ENCODE peak calls at places on chromosomes 3 and 15, in six cellular contexts. O, Y, M, X, Z and F are unnamed samples.

GRCh38 chr3:179079537-179079936 is 7.9 kb upstream of the ZMAT3 start:
- DNase-seq in O (no peak), Y (no peak), M (no peak), X (no peak), Z (no peak), F (no peak)

GRCh38 chr3:98151241-98151640 is 4.0 kb downstream of the OR5H14 start:
- DNase-seq in O (no peak), Y (no peak), M (no peak), X (no peak), Z (no peak), F (no peak)

GRCh38 chr15:66566963-66567531 is 1.2 kb upstream of the LCTL start:
- DNase-seq in O (no peak), Y (peak; percentile 79), M (peak; percentile 80), X (no peak), Z (no peak), F (peak; percentile 66)

GRCh38 chr3:36973141-36973540 is 19.8 kb downstream of the EPM2AIP1 start:
- DNase-seq in O (no peak), Y (no peak), M (no peak), X (no peak), Z (no peak), F (no peak)

GRCh38 chr15:99452728-99453643 is 112.8 kb upstream of the MEF2A start:
- DNase-seq in O (no peak), Y (no peak), M (no peak), X (peak; percentile 67), Z (no peak), F (no peak)

GRCh38 chr3:56309465-56309864 is 158.8 kb downstream of the ERC2 start:
- DNase-seq in O (no peak), Y (no peak), M (no peak), X (no peak), Z (no peak), F (no peak)

GRCh38 chr3:190414297-190414696 is 26.3 kb downstream of the CLDN16 start:
- DNase-seq in O (no peak), Y (no peak), M (no peak), X (no peak), Z (no peak), F (no peak)

GRCh38 chr15:68620721-68621528 is 42.1 kb downstream of the CORO2B start:
- DNase-seq in O (no peak), Y (no peak), M (peak; percentile 97), X (peak; percentile 63), Z (peak; percentile 97), F (no peak)

GRCh38 chr3:196849180-196849721 is 18.5 kb upstream of the SENP5 start:
- DNase-seq in O (no peak), Y (no peak), M (no peak), X (no peak), Z (no peak), F (no peak)

GRCh38 chr3:155859859-155860258 is 5.6 kb upstream of the SLC33A1 start:
- DNase-seq in O (no peak), Y (no peak), M (peak; percentile 51), X (no peak), Z (no peak), F (no peak)

GRCh38 chr3:38022887-38023709 is 6.3 kb downstream of the PLCD1 start:
- DNase-seq in O (no peak), Y (no peak), M (no peak), X (peak; percentile 41), Z (no peak), F (no peak)

GRCh38 chr15:26676115-26676514 is 96.8 kb downstream of the GABRB3 start:
- DNase-seq in O (no peak), Y (no peak), M (no peak), X (no peak), Z (no peak), F (no peak)

GRCh38 chr3:56291244-56291680 is 177.0 kb downstream of the ERC2 start:
- DNase-seq in O (no peak), Y (no peak), M (peak; percentile 9), X (no peak), Z (peak; percentile 69), F (no peak)

GRCh38 chr15:63331456-63331855 is 50.2 kb downstream of the CA12 start:
- DNase-seq in O (no peak), Y (no peak), M (no peak), X (no peak), Z (no peak), F (no peak)

GRCh38 chr3:136353461-136353860 is 103.3 kb downstream of the PCCB start:
- DNase-seq in O (no peak), Y (no peak), M (no peak), X (no peak), Z (no peak), F (peak; percentile 57)

GRCh38 chr3:169618894-169619792 is 44.4 kb downstream of the MECOM start:
- DNase-seq in O (no peak), Y (no peak), M (no peak), X (no peak), Z (no peak), F (no peak)

DNA sequence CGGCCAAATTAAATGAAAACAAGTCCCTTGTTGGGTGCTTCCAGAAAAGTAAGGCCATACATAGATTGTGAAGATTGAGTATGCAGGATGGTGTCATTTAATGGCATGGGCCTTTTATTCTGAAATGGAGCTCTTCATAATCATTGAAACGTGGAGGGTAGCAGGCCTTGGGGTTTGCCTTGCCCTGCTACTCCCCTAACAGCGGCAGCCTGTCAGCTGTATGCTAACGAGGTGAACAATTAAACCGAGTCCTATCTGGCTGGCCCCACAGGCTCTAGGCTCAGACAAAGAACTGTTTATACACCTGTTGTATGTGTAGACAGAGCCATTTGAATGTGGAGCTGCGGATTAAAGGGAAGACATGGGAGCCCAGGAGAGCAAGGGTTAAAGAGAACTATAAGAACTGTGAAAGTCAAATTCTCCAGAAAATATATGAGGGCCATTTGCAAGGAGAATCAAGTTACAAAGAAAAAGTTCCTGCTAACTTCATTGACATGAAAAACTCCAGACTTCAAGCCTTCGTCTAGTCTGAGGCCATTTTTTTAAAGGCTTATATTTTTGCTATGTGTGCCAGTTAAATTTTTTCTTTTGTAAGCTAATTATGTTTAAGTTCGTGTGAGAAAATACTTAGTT is 116.7 kb upstream of the CGNL1 start:
- DNase-seq in O (no peak), Y (peak; percentile 43), M (no peak), X (peak; percentile 51), Z (peak; percentile 31), F (no peak)
- H3K4me3 ChIP-seq in O (no peak overlapping the region), Y (no peak overlapping the region), M (no peak overlapping the region), X (no peak overlapping the region), Z (no peak overlapping the region), F (no peak overlapping the region)

GRCh38 chr3:151305778-151306157 is 10.9 kb downstream of the GPR87 start:
- DNase-seq in O (no peak), Y (no peak), M (peak; percentile 69), X (no peak), Z (no peak), F (no peak)

GRCh38 chr3:151307131-151307530 is 9.5 kb downstream of the GPR87 start:
- DNase-seq in O (no peak), Y (no peak), M (peak; percentile 45), X (no peak), Z (no peak), F (no peak)

GRCh38 chr3:151306168-151306810 is 10.3 kb downstream of the GPR87 start:
- DNase-seq in O (no peak), Y (no peak), M (no peak), X (no peak), Z (no peak), F (no peak)

GRCh38 chr3:151307583-151307982 is 9.0 kb downstream of the GPR87 start:
- DNase-seq in O (no peak), Y (no peak), M (no peak), X (no peak), Z (no peak), F (no peak)

DNA sequence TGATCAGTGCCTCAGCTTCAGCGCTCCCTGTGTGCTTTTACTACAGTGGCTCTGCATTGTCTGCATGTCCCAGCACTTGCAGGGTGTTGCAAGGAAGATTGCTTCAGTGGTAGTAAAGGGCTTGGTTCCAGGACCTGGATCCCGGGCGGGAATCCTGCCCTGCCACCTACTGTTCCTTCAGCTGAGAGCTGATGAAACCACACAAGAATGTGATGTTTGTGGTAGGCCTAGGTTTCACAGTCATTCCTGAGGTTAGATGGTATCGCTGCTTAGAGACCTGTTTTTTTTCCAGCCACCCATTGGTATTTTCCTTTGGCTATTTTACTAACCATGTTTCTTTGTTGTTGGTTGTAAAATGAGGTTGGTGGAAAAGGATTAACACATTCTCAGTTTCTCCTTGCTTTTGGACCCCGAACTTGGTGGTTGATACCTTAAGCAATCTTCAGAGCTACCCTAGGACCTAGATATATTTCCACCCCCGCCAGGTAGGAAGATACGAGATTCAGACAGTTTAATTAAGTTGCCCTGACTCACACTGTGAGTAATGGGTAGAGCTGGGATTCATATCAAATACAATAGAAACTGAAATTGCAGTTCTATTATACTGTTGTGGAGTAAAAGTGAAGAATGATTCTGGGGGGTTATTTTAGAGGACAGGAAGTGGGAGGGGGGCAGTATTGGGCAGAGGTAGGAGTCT is 11.4 kb downstream of the GPR87 start:
- DNase-seq in O (no peak), Y (peak; percentile 61), M (peak; percentile 98), X (no peak), Z (peak; percentile 97), F (no peak)
- H3K4me3 ChIP-seq in O (no peak overlapping the region), Y (no peak overlapping the region), M (peak overlapping the region; percentile 67), X (no peak overlapping the region), Z (no peak overlapping the region), F (no peak overlapping the region)

GRCh38 chr3:171454026-171454425 is 6.2 kb downstream of the TNIK start:
- DNase-seq in O (no peak), Y (no peak), M (no peak), X (peak; percentile 68), Z (no peak), F (no peak)

GRCh38 chr3:171455603-171456550 is 4.3 kb downstream of the TNIK start:
- DNase-seq in O (no peak), Y (no peak), M (no peak), X (no peak), Z (no peak), F (no peak)

GRCh38 chr3:171456765-171457164 is 3.4 kb downstream of the TNIK start:
- DNase-seq in O (no peak), Y (no peak), M (no peak), X (no peak), Z (no peak), F (no peak)

GRCh38 chr3:171451915-171452707 is 8.1 kb downstream of the TNIK start:
- DNase-seq in O (no peak), Y (no peak), M (no peak), X (no peak), Z (no peak), F (no peak)

DNA sequence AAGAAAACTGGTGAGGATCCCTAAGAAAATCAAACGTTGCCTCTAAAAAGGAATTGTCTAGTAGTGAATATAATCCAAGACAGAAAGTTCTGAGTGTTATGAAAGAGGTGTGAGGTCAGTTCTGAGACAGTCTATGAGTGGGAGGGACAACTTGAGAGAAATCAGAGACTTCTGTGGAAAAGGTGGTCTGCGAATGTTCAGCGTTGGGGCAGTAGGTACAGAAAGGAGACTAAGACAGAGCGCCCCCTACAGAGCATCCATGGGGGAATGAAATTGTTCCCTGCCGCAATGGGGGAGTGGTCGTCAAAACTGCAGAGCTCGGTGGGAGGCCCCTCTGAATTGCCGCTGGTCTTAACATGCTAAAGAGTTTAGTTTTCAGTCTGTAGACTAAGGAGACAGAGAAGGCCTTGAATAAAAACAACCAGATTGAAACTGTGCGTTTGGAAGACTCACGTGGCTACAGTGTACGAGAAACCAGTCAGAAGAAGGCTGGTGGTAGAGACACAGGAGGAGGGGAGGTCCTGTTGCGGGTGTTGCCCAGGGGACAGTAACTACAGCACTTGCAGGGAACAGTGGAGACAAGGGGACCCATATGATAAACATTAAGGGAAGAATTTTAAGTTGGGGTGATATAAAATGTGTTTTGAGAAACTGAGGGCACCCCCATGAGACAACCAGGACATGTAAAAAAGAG is 6.9 kb downstream of the TNIK start:
- DNase-seq in O (no peak), Y (no peak), M (no peak), X (no peak), Z (no peak), F (no peak)
- H3K4me3 ChIP-seq in O (no peak overlapping the region), Y (no peak overlapping the region), M (no peak overlapping the region), X (no peak overlapping the region), Z (no peak overlapping the region), F (peak overlapping the region; percentile 16)

GRCh38 chr3:160402249-160403027 is 3.0 kb downstream of the SMC4 start:
- DNase-seq in O (no peak), Y (no peak), M (peak; percentile 14), X (no peak), Z (no peak), F (no peak)
- H3K4me3 ChIP-seq in O (no peak overlapping the region), Y (no peak overlapping the region), M (peak overlapping the region; percentile 95), X (peak overlapping the region; percentile 78), Z (peak overlapping the region; percentile 91), F (peak overlapping the region; percentile 99)